ENCODE peak calls at places on chromosome 12, in eight cellular contexts. V is body of pancreas, O is gastrocnemius medialis, Q is adrenal gland, Y is DND-41, N is upper lobe of right lung, K is left ventricle myocardium inferior, X is lower lobe of right lung. A is an unnamed sample.

GRCh38 chr12:17015501-17015900 is 409.5 kb upstream of the LMO3 start:
- DNase-seq in X (no peak), Y (no peak), Q (no peak), K (no peak), O (no peak), N (no peak), V (no peak), A (peak; percentile 7)

GRCh38 chr12:107275530-107275929 is 182.2 kb upstream of the CRY1 start:
- DNase-seq in X (no peak), V (no peak), Y (no peak), Q (no peak), N (no peak), O (no peak), K (no peak), A (no peak)

GRCh38 chr12:39972119-39972518 is 133.8 kb downstream of the SLC2A13 start:
- DNase-seq in N (no peak), Y (no peak), K (no peak), Q (no peak), V (no peak), O (no peak), X (no peak), A (no peak)

GRCh38 chr12:51818567-51819300 is 29.8 kb downstream of the FIGNL2 start:
- DNase-seq in Q (no peak), K (no peak), V (no peak), N (peak; percentile 29), O (no peak), Y (no peak), X (no peak), A (no peak)

GRCh38 chr12:64621257-64621942 is 11.1 kb downstream of the RASSF3 start:
- DNase-seq in O (no peak), K (no peak), Q (no peak), X (no peak), N (no peak), Y (no peak), V (no peak), A (no peak)

GRCh38 chr12:4849946-4850345 is 59.8 kb upstream of the KCNA1 start:
- DNase-seq in Q (no peak), X (no peak), O (no peak), V (no peak), Y (no peak), N (no peak), K (no peak), A (no peak)

GRCh38 chr12:13376627-13377373 is 180.3 kb downstream of the EMP1 start:
- DNase-seq in O (no peak), Y (no peak), X (no peak), N (no peak), V (no peak), K (no peak), Q (no peak), A (peak; percentile 83)

GRCh38 chr12:2117541-2117940 is 64.8 kb downstream of the CACNA1C start:
- DNase-seq in Q (no peak), N (peak; percentile 50), O (no peak), X (no peak), Y (no peak), V (no peak), K (no peak), A (no peak)

GRCh38 chr12:114815157-114815556 is 131.2 kb upstream of the TBX3 start:
- DNase-seq in V (no peak), X (no peak), O (no peak), N (no peak), Q (no peak), K (no peak), Y (no peak), A (no peak)

GRCh38 chr12:94644622-94645021 is 5.7 kb downstream of the TMCC3 start:
- DNase-seq in Y (no peak), V (no peak), Q (peak; percentile 32), X (no peak), N (no peak), K (no peak), O (peak; percentile 85), A (peak; percentile 97)

GRCh38 chr12:87687362-87687761 is 341.8 kb downstream of the C12orf50 start:
- DNase-seq in Y (no peak), Q (peak; percentile 22), K (no peak), N (no peak), O (no peak), X (no peak), V (peak; percentile 19), A (no peak)

GRCh38 chr12:106139422-106140141 is 828 bp upstream of the NUAK1 start:
- DNase-seq in O (peak; percentile 88), X (peak; percentile 76), N (peak; percentile 89), Y (no peak), V (peak; percentile 90), K (peak; percentile 79), Q (peak; percentile 82), A (no peak)

GRCh38 chr12:127120851-127121250 is 1146.1 kb upstream of the TMEM132C start:
- DNase-seq in Y (no peak), Q (no peak), K (no peak), O (no peak), N (no peak), X (no peak), V (no peak), A (no peak)

GRCh38 chr12:81329088-81329487 is 251.2 kb downstream of the ACSS3 start:
- DNase-seq in X (no peak), N (no peak), Q (no peak), V (no peak), Y (peak; percentile 4), K (no peak), O (no peak), A (peak; percentile 72)

GRCh38 chr12:13523926-13524325 is 327.4 kb downstream of the EMP1 start:
- DNase-seq in N (no peak), O (no peak), X (no peak), Y (no peak), Q (no peak), V (no peak), K (no peak), A (no peak)

GRCh38 chr12:109910969-109911348 is 10.9 kb downstream of the TCHP start:
- DNase-seq in O (no peak), Q (no peak), K (no peak), V (no peak), X (peak; percentile 47), Y (peak; percentile 16), N (no peak), A (peak; percentile 23)

GRCh38 chr12:111152581-111152980 is 216.3 kb downstream of the PHETA1 start:
- DNase-seq in Y (no peak), K (no peak), O (no peak), V (no peak), N (no peak), Q (no peak), X (no peak), A (no peak)

GRCh38 chr12:111149299-111149698 is 219.6 kb downstream of the PHETA1 start:
- DNase-seq in K (no peak), Q (no peak), X (no peak), O (no peak), Y (no peak), N (no peak), V (no peak), A (no peak)

GRCh38 chr12:111150476-111150875 is 218.4 kb downstream of the PHETA1 start:
- DNase-seq in X (no peak), O (no peak), Q (no peak), V (no peak), Y (no peak), K (no peak), N (no peak), A (no peak)

GRCh38 chr12:111150894-111151293 is 218.0 kb downstream of the PHETA1 start:
- DNase-seq in Q (no peak), Y (no peak), N (no peak), O (no peak), K (no peak), V (no peak), X (no peak), A (no peak)

DNA sequence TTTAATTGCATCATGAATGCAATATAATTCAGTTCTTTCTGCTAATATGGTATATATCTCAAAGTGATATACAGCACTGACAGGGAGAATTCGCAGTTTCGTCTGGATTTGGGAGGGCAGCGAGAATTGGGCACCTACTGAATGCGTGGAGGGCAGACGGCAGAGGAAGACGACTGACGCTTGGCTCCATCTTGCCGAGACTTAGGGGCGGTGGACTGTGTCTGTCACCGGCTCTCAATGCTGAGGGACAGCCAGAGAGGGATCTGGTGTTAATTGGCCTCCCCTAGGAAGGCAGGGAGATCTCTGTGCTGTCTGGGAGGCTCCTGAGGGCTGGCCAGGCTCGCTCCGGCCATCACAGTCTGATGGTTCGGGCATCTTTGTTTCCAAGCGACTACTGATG is 217.5 kb downstream of the PHETA1 start:
- DNase-seq in Q (no peak), N (no peak), X (no peak), O (no peak), Y (no peak), K (no peak), V (no peak), A (no peak)
- H3K27me3 ChIP-seq in Q (peaks cover 16% of the 10 kb centered on the region), N (peaks cover 20% of the 10 kb centered on the region), X (peaks cover 29% of the 10 kb centered on the region), O (peaks cover 23% of the 10 kb centered on the region), Y (peaks cover 2% of the 10 kb centered on the region), K (peaks cover 81% of the 10 kb centered on the region), V (no peaks in the 10 kb centered on the region), A (no peaks in the 10 kb centered on the region)

DNA sequence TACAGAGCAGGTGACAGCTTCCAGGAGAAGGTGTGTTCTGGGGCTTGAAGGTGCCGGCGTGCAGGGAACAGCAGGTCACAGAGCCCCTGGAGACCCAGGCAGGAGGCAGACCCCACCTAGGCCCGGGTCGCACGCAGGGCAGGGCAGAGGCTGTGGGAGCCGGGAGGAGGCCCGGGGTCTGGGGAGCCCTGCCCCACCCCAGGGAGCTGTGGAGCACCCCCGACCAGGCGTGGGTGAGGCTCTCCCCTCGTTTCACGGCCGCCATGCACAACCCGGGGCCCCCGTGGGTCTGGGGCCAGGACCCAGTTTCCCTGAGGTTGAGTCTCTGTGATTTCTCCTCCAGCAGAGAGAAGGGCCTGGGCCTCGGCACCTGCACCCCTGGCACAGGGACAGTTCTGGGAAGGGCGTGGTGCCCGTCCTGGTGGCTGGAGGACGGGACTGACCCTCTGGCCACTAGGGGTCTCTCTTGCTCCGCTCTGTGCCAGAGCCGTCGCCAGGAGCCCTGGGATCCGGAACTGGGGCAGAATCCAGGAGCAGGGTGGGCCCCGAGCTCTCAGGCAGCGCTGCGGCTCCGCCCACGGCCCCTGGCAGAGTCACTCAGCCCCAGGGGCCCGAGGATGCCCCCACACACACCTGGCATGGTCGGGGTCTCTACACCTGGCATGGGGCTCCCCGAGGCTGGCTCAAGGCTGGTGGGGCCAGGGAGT is 75.2 kb upstream of the FBRSL1 start:
- DNase-seq in V (peak; percentile 93), X (peak; percentile 83), Y (peak; percentile 77), Q (peak; percentile 80), N (peak; percentile 88), K (peak; percentile 74), O (peak; percentile 47), A (peak; percentile 44)
- H3K27me3 ChIP-seq in V (peaks cover 8% of the 10 kb centered on the region), X (peaks cover 38% of the 10 kb centered on the region), Y (no peaks in the 10 kb centered on the region), Q (peaks cover 19% of the 10 kb centered on the region), N (peaks cover 20% of the 10 kb centered on the region), K (peaks cover 73% of the 10 kb centered on the region), O (peaks cover 31% of the 10 kb centered on the region), A (peaks cover 6% of the 10 kb centered on the region)

DNA sequence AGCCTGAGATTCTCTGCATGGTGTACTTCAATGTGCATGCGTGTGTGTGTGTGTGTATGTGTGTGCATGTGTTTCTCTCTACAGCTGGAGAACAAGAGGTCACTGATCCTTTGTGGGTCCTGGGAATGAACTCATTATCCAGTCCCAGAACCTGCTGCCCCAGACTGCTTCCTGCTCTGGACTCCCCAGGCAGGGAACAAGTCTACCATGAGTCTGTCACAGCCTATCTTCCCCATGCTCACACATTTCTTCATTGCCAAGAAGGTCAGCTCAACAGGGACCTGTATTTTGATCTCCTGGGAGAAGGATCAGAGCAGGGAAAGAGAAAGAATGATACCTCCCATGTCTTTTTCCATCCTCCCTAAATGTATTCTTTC is 2.9 kb upstream of the AGAP2 start:
- DNase-seq in N (no peak), O (no peak), V (no peak), X (no peak), Q (no peak), Y (no peak), K (no peak), A (no peak)
- H3K27me3 ChIP-seq in N (peaks cover 41% of the 10 kb centered on the region), O (peaks cover 37% of the 10 kb centered on the region), V (peaks cover 34% of the 10 kb centered on the region), X (peaks cover 36% of the 10 kb centered on the region), Q (peaks cover 30% of the 10 kb centered on the region), Y (no peaks in the 10 kb centered on the region), K (peaks cover 62% of the 10 kb centered on the region), A (peaks cover 29% of the 10 kb centered on the region)

GRCh38 chr12:6694701-6695100 is 5.5 kb upstream of the ZNF384 start:
- DNase-seq in V (no peak), N (no peak), Y (no peak), X (no peak), Q (no peak), O (no peak), K (no peak), A (no peak)
- H3K27me3 ChIP-seq in V (peaks cover under 1% of the 10 kb centered on the region), N (peaks cover 15% of the 10 kb centered on the region), Y (peaks cover 6% of the 10 kb centered on the region), X (peaks cover 24% of the 10 kb centered on the region), Q (peaks cover 20% of the 10 kb centered on the region), O (peaks cover 29% of the 10 kb centered on the region), K (peaks cover 47% of the 10 kb centered on the region), A (peaks cover 6% of the 10 kb centered on the region)

A was measured in bronchial epithelial cell.